ENCODE peak calls at places on chromosomes 4 and X, in six cellular contexts. S is CD4-positive, alpha-beta memory T cell; L is NT2/D1; C is small intestine; N is MM.1S; U is fibroblast of lung. Z is an unnamed sample. For H3K9me3 and H3K4me1, the result is how much of the 10 kb centered on the place peaks cover.

GRCh38 chrX:43604753-43605152 is 51.3 kb upstream of the MAOA start:
- DNase-seq in S (no peak), L (no peak), C (no peak), N (no peak), U (no peak), Z (no peak)

GRCh38 chrX:95903490-95903889 is 781.2 kb upstream of the DIAPH2 start:
- DNase-seq in S (no peak), L (peak), C (no peak), N (no peak), U (peak), Z (no peak)

GRCh38 chr4:48554606-48555005 is 64.6 kb downstream of the ZAR1 start:
- DNase-seq in S (no peak), L (no peak), C (no peak), N (no peak), U (no peak), Z (no peak)

GRCh38 chrX:9788908-9789307 is 2.7 kb downstream of the SHROOM2 start:
- DNase-seq in S (no peak), L (no peak), C (no peak), N (no peak), U (peak), Z (no peak)

GRCh38 chr4:9964884-9965283 is 56.4 kb downstream of the SLC2A9 start:
- DNase-seq in S (no peak), L (no peak), C (no peak), N (no peak), U (no peak), Z (no peak)

GRCh38 chr4:132332932-132333722 is 816.0 kb upstream of the PCDH10 start:
- DNase-seq in S (no peak), L (peak), C (peak), N (peak), U (peak), Z (no peak)

GRCh38 chr4:73732759-73733431 is 7.5 kb upstream of the CXCL8 start:
- DNase-seq in S (no peak), L (no peak), C (no peak), N (no peak), U (no peak), Z (no peak)

GRCh38 chr4:83561381-83561780 is 25.5 kb downstream of the GPAT3 start:
- DNase-seq in S (peak), L (no peak), C (peak), N (no peak), U (peak), Z (no peak)

GRCh38 chr4:146053901-146054300 is 115.3 kb upstream of the ZNF827 start:
- DNase-seq in S (no peak), L (no peak), C (no peak), N (no peak), U (no peak), Z (no peak)

GRCh38 chr4:98326168-98326567 is 65.0 kb downstream of the RAP1GDS1 start:
- DNase-seq in S (no peak), L (no peak), C (no peak), N (no peak), U (no peak), Z (no peak)

GRCh38 chr4:98334461-98334860 is 73.3 kb downstream of the RAP1GDS1 start:
- DNase-seq in S (no peak), L (no peak), C (no peak), N (no peak), U (no peak), Z (no peak)

GRCh38 chr4:98327694-98328093 is 66.5 kb downstream of the RAP1GDS1 start:
- DNase-seq in S (no peak), L (no peak), C (no peak), N (no peak), U (no peak), Z (no peak)

DNA sequence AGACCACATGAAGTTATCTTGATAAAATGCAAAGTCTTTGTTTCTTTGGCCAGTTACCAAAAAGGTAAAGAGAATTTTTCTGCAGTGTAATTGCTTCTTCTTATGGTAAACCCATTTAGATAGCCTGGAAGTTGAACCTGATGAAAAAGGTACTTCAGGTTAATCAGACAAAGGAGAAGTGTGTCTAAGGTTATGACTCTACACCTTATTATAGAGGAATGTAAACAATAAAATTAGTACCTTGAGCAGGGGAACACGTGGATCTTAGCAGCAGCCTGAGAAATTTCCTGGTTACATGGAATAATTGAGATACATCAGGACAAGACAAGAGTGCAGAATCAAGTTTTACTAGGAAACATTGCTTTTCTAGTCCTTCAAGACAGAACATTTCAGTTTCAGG is 70.8 kb downstream of the RAP1GDS1 start:
- DNase-seq in S (no peak), L (no peak), C (no peak), N (no peak), U (no peak), Z (no peak)
- H3K9me3 ChIP-seq in S (under half), L (under half), C (under half), N (under half), U (under half), Z (under half)

GRCh38 chr4:24599275-24599674 is 14.9 kb upstream of the DHX15 start:
- DNase-seq in S (no peak), L (no peak), C (no peak), N (no peak), U (no peak), Z (no peak)
- H3K4me1 ChIP-seq in S (under half), L (under half), C (under half), N (under half), U (under half), Z (under half)

GRCh38 chr4:126109836-126110235 is 795.1 kb downstream of the FAT4 start:
- DNase-seq in S (no peak), L (no peak), C (no peak), N (no peak), U (no peak), Z (no peak)

DNA sequence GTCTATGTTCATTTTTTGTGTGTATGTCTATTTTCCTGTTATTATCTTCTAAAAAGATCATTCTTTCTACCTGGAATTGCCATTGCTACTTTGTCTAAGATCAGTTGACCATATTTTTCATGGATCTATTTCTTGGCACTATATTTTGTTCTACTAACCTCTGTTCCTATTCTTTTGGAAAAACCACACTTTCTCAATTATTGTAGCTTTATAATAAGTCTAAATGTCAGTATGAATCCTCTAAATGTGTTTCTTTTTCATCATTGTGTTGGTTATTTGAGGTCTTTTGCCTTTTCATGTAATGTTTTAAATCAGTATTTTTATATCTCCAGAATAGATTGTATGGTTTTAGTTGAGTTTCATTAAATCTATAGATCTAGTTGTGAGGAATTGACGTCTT is 798.3 kb downstream of the FAT4 start:
- DNase-seq in S (no peak), L (no peak), C (no peak), N (no peak), U (no peak), Z (no peak)
- H3K9me3 ChIP-seq in S (under half), L (under half), C (under half), N (under half), U (under half), Z (under half)

GRCh38 chr4:107692197-107692596 is 27.8 kb downstream of the PAPSS1 start:
- DNase-seq in S (peak), L (no peak), C (no peak), N (no peak), U (no peak), Z (no peak)
- H3K4me1 ChIP-seq in S (under half), L (under half), C (under half), N (under half), U (under half), Z (under half)

DNA sequence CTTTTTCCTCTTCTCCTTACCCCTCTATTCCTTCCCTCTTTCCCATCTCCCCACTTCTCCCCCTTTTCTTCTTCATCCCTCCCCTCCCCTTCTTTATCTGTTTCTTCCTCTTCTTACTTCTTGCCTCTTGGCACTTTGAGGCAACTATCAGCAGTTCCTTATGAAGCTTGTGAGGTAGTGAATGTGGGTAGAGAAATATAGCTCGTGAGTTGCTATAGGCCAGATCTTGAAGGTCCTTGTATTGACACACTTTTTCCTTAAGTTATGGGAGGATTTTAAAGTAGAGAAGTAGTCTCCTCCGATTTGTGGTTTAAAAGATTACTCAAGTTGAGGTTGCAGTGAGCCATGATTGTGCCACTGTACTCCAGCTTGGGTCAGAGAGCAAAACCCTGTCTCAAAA is 3.4 kb upstream of the RRAGB start:
- DNase-seq in S (no peak), L (no peak), C (no peak), N (no peak), U (no peak), Z (no peak)
- H3K9me3 ChIP-seq in S (under half), L (under half), C (under half), N (under half), U (under half), Z (under half)

GRCh38 chr4:26199566-26199965 is 121.2 kb upstream of the RBPJ start:
- DNase-seq in S (no peak), L (no peak), C (no peak), N (no peak), U (no peak), Z (no peak)
- H3K4me1 ChIP-seq in S (half or more), L (under half), C (under half), N (under half), U (under half), Z (under half)